ENCODE peak calls at places on chromosomes 7 and 10, in five cellular contexts. One of them, this sample, is unnamed.

GRCh38 chr10:24041030-24041429 is 167.9 kb upstream of the KIAA1217 start:
- DNase-seq in cardiac muscle cell: no peak
- DNase-seq in prostate gland: no peak
- DNase-seq in mammary epithelial cell: no peak
- DNase-seq in pancreas: no peak
- DNase-seq in this sample: no peak

GRCh38 chr7:114862406-114862805 is 59.5 kb upstream of the MDFIC start:
- DNase-seq in mammary epithelial cell: no peak
- DNase-seq in prostate gland: no peak
- DNase-seq in pancreas: no peak
- DNase-seq in cardiac muscle cell: no peak
- DNase-seq in this sample: no peak

GRCh38 chr7:47228386-47229014 is 353.4 kb downstream of the TNS3 start:
- DNase-seq in pancreas: no peak
- DNase-seq in prostate gland: no peak
- DNase-seq in mammary epithelial cell: no peak
- DNase-seq in cardiac muscle cell: no peak
- DNase-seq in this sample: no peak

GRCh38 chr10:24894728-24895127 is 57.7 kb downstream of the PRTFDC1 start:
- DNase-seq in cardiac muscle cell: no peak
- DNase-seq in prostate gland: no peak
- DNase-seq in mammary epithelial cell: no peak
- DNase-seq in pancreas: no peak
- DNase-seq in this sample: no peak

GRCh38 chr10:67098460-67098859 is 172.6 kb downstream of the LRRTM3 start:
- DNase-seq in mammary epithelial cell: no peak
- DNase-seq in cardiac muscle cell: no peak
- DNase-seq in pancreas: no peak
- DNase-seq in prostate gland: no peak
- DNase-seq in this sample: no peak

GRCh38 chr7:158167373-158167772 is 420.2 kb downstream of the PTPRN2 start:
- DNase-seq in mammary epithelial cell: no peak
- DNase-seq in prostate gland: no peak
- DNase-seq in cardiac muscle cell: no peak
- DNase-seq in pancreas: no peak
- DNase-seq in this sample: no peak

GRCh38 chr7:2074694-2075093 is 158.1 kb downstream of the MAD1L1 start:
- DNase-seq in cardiac muscle cell: no peak
- DNase-seq in pancreas: peak; percentile 72
- DNase-seq in mammary epithelial cell: no peak
- DNase-seq in prostate gland: no peak
- DNase-seq in this sample: no peak

GRCh38 chr7:126185959-126186580 is 1066.7 kb downstream of the GRM8 start:
- DNase-seq in mammary epithelial cell: peak; percentile 1
- DNase-seq in cardiac muscle cell: no peak
- DNase-seq in pancreas: peak; percentile 12
- DNase-seq in prostate gland: no peak
- DNase-seq in this sample: no peak

GRCh38 chr10:62492012-62492869 is 118.1 kb downstream of the ZNF365 start:
- DNase-seq in mammary epithelial cell: peak; percentile 72
- DNase-seq in prostate gland: no peak
- DNase-seq in cardiac muscle cell: peak; percentile 50
- DNase-seq in pancreas: no peak
- DNase-seq in this sample: peak; percentile 22

GRCh38 chr10:88881922-88882645 is 2.0 kb downstream of the STAMBPL1 start:
- DNase-seq in mammary epithelial cell: no peak
- DNase-seq in prostate gland: no peak
- DNase-seq in cardiac muscle cell: peak; percentile 23
- DNase-seq in pancreas: no peak
- DNase-seq in this sample: no peak

GRCh38 chr10:88881335-88881734 is 1.3 kb downstream of the STAMBPL1 start:
- DNase-seq in cardiac muscle cell: peak; percentile 25
- DNase-seq in pancreas: no peak
- DNase-seq in prostate gland: no peak
- DNase-seq in mammary epithelial cell: no peak
- DNase-seq in this sample: no peak

GRCh38 chr10:88877298-88877697 is 2.7 kb upstream of the STAMBPL1 start:
- DNase-seq in cardiac muscle cell: no peak
- DNase-seq in mammary epithelial cell: no peak
- DNase-seq in pancreas: no peak
- DNase-seq in prostate gland: no peak
- DNase-seq in this sample: no peak

GRCh38 chr10:88880287-88881094 is 446 bp downstream of the STAMBPL1 start:
- DNase-seq in pancreas: peak; percentile 90
- DNase-seq in mammary epithelial cell: peak; percentile 83
- DNase-seq in cardiac muscle cell: peak; percentile 92
- DNase-seq in prostate gland: peak; percentile 55
- DNase-seq in this sample: no peak

DNA sequence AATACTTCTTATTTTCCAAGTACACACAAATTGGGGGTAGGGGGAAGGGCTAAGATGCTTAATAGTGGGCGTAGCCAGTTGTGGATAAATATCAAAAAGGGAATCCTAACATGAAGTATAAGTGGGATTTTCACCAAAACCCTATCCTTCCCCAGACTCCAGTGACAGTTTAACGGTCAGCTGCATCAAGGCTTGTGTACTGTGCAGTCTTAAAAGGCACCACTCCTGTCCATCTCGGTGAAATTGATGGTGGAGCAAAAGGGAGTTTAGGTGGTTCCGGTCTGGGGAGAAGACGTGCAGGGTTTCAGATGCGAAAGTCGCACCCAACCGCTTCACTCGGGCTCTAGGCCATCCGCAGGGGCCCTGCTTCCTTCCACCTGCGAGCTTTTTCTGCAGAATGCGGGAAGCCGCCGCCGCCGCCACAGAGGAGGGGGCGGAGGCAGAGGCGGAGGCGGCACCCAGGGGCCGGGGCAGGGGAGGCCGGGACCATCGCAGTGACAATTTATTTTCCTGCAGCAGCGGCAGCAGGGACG is at the start of gene STAMBPL1:
- DNase-seq in cardiac muscle cell: no peak
- DNase-seq in mammary epithelial cell: no peak
- DNase-seq in prostate gland: peak; percentile 19
- DNase-seq in pancreas: no peak
- DNase-seq in this sample: no peak
- H3K4me1 ChIP-seq in cardiac muscle cell: peaks cover 10% of the 10 kb centered on the region
- H3K4me1 ChIP-seq in mammary epithelial cell: peaks cover 35% of the 10 kb centered on the region
- H3K4me1 ChIP-seq in prostate gland: no peaks in the 10 kb centered on the region
- H3K4me1 ChIP-seq in pancreas: no peaks in the 10 kb centered on the region
- H3K4me1 ChIP-seq in this sample: no peaks in the 10 kb centered on the region

DNA sequence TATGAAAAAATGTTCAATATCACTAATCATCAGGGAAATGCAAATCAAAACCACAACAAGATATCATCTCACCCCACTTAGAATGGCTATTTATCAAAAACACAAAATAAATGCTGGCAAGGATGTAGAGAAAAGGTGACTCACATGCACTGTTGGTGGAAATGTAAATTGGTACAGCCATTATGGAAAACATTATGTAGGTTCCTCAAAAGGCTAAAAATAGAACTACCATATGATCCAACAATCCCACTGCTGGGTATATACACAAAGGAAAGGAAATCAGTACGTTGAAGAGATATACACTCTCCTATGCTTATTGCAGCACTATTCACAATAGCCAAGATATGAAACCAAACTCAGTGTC is 50.2 kb downstream of the CDK1 start:
- DNase-seq in mammary epithelial cell: no peak
- DNase-seq in pancreas: no peak
- DNase-seq in prostate gland: no peak
- DNase-seq in cardiac muscle cell: peak; percentile 56
- DNase-seq in this sample: no peak
- H3K27ac ChIP-seq in mammary epithelial cell: no peak overlapping the region
- H3K27ac ChIP-seq in pancreas: no peak overlapping the region
- H3K27ac ChIP-seq in prostate gland: no peak overlapping the region
- H3K27ac ChIP-seq in cardiac muscle cell: no peak overlapping the region
- H3K27ac ChIP-seq in this sample: no peak overlapping the region

GRCh38 chr10:11509036-11509435 is 102.4 kb downstream of the USP6NL start:
- DNase-seq in mammary epithelial cell: no peak
- DNase-seq in cardiac muscle cell: peak; percentile 54
- DNase-seq in prostate gland: no peak
- DNase-seq in pancreas: no peak
- DNase-seq in this sample: no peak
- H3K36me3 ChIP-seq in mammary epithelial cell: no peaks in the 10 kb centered on the region
- H3K36me3 ChIP-seq in cardiac muscle cell: no peaks in the 10 kb centered on the region
- H3K36me3 ChIP-seq in prostate gland: no peaks in the 10 kb centered on the region
- H3K36me3 ChIP-seq in pancreas: no peaks in the 10 kb centered on the region
- H3K36me3 ChIP-seq in this sample: no peaks in the 10 kb centered on the region

GRCh38 chr10:109912335-109913282 is 10.7 kb downstream of the XPNPEP1 start:
- DNase-seq in cardiac muscle cell: no peak
- DNase-seq in prostate gland: no peak
- DNase-seq in mammary epithelial cell: peak; percentile 88
- DNase-seq in pancreas: no peak
- DNase-seq in this sample: no peak

GRCh38 chr10:109914966-109915365 is 8.3 kb downstream of the XPNPEP1 start:
- DNase-seq in mammary epithelial cell: peak; percentile 91
- DNase-seq in pancreas: no peak
- DNase-seq in prostate gland: no peak
- DNase-seq in cardiac muscle cell: peak; percentile 86
- DNase-seq in this sample: no peak

GRCh38 chr10:109913351-109913902 is 9.9 kb downstream of the XPNPEP1 start:
- DNase-seq in pancreas: no peak
- DNase-seq in mammary epithelial cell: no peak
- DNase-seq in prostate gland: no peak
- DNase-seq in cardiac muscle cell: no peak
- DNase-seq in this sample: no peak

GRCh38 chr10:109915566-109915965 is 7.7 kb downstream of the XPNPEP1 start:
- DNase-seq in mammary epithelial cell: no peak
- DNase-seq in cardiac muscle cell: no peak
- DNase-seq in prostate gland: no peak
- DNase-seq in pancreas: no peak
- DNase-seq in this sample: no peak

GRCh38 chr10:109911903-109912302 is 11.4 kb downstream of the XPNPEP1 start:
- DNase-seq in mammary epithelial cell: no peak
- DNase-seq in pancreas: no peak
- DNase-seq in prostate gland: no peak
- DNase-seq in cardiac muscle cell: no peak
- DNase-seq in this sample: no peak
- H3K4me1 ChIP-seq in mammary epithelial cell: peaks cover 46% of the 10 kb centered on the region
- H3K4me1 ChIP-seq in pancreas: peaks cover 14% of the 10 kb centered on the region
- H3K4me1 ChIP-seq in prostate gland: peaks cover 20% of the 10 kb centered on the region
- H3K4me1 ChIP-seq in cardiac muscle cell: no peaks in the 10 kb centered on the region
- H3K4me1 ChIP-seq in this sample: peaks cover 2% of the 10 kb centered on the region

GRCh38 chr10:97097154-97097490 is 88.6 kb downstream of the SLIT1 start:
- DNase-seq in cardiac muscle cell: no peak
- DNase-seq in pancreas: no peak
- DNase-seq in mammary epithelial cell: no peak
- DNase-seq in prostate gland: no peak
- DNase-seq in this sample: no peak
- H3K27ac ChIP-seq in cardiac muscle cell: peak overlapping the region; percentile 88
- H3K27ac ChIP-seq in pancreas: no peak overlapping the region
- H3K27ac ChIP-seq in mammary epithelial cell: no peak overlapping the region
- H3K27ac ChIP-seq in prostate gland: no peak overlapping the region
- H3K27ac ChIP-seq in this sample: no peak overlapping the region

DNA sequence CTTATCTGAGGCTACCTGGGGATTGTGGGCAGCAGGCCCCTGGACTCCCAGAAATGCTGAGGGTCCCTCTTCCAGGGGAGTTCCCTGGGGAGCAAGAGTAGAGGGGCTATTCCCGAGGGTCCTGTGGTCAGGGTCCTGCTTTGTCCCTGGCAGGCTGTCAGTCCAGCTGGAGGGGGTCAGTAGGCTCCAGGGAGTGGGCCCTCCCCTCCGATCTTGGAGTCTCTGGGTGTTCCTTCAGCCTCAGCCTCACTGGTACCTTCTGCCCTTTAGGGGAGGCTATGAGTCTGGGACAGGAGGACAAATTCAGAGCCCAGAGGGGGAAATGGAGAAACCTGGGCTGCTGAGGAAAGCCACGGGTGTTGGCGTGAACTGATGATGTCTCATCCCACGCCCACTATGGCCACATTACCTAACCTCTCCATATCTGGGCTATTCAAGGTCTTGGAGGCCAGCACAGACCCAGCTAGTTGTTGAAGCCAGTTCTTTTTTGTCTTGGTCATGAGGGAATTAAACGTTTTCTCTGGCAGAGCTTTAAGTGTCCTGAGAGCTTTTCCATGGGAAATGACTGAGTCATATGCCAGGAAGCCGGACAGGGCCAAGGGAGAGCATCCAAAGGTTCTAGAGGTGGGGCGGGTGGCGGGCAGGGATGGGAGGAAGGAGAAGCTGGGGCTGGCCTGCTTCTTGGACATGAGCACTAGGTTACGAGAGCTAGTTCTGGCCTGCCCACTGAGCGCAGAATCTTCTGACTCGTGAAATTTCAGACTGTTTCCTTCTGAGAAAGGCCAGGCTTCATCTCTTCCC is 6.2 kb downstream of the CALHM2 start:
- DNase-seq in mammary epithelial cell: no peak
- DNase-seq in cardiac muscle cell: peak; percentile 84
- DNase-seq in pancreas: no peak
- DNase-seq in prostate gland: no peak
- DNase-seq in this sample: no peak
- H3K36me3 ChIP-seq in mammary epithelial cell: peaks cover 32% of the 10 kb centered on the region
- H3K36me3 ChIP-seq in cardiac muscle cell: peaks cover 34% of the 10 kb centered on the region
- H3K36me3 ChIP-seq in pancreas: peaks cover 3% of the 10 kb centered on the region
- H3K36me3 ChIP-seq in prostate gland: peaks cover 17% of the 10 kb centered on the region
- H3K36me3 ChIP-seq in this sample: peaks cover 47% of the 10 kb centered on the region

DNA sequence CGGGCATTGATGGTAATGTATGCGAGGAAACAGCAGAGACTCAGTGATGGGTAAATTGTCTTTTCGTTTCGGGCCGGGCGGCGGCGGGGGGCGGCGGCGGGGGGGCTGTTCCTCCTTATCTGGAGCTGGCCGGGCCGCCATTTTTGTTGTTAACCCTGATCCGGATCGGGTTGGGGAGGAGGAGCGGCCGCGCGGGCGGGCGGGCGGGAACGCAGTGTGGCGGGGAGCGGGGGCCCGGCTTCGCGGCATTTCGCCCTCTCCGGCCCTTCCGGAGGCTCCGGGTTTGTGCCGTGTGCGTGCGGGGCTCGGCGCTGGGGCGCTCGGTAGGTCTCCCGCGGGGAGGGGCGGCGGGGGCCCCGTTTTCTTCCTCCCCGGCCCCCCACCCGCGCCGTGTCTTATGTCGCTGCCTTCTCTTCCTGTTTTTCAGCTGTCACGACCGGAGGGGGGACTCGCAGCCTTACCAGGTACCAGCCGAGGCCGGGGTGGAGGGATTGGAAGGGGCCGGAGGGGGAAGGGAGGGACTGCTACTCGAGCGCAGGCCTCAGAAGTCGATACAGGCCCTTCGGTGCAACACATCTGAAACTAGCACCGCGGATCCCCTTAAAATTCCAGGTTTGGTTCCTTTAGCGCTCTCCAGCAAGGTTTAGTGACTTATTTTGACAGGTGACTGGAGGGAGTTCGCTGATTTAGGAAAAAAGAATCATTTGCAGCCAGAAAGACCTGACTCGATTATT is 820 bp downstream of the WAC start:
- DNase-seq in prostate gland: peak; percentile 63
- DNase-seq in cardiac muscle cell: peak; percentile 43
- DNase-seq in mammary epithelial cell: peak; percentile 28
- DNase-seq in pancreas: peak; percentile 86
- DNase-seq in this sample: no peak
- H3K4me1 ChIP-seq in prostate gland: no peaks in the 10 kb centered on the region
- H3K4me1 ChIP-seq in cardiac muscle cell: peaks cover 24% of the 10 kb centered on the region
- H3K4me1 ChIP-seq in mammary epithelial cell: peaks cover 3% of the 10 kb centered on the region
- H3K4me1 ChIP-seq in pancreas: peaks cover 13% of the 10 kb centered on the region
- H3K4me1 ChIP-seq in this sample: no peaks in the 10 kb centered on the region